ENCODE peak calls at places on chromosomes 11 and 22, in nine cellular contexts. One of them, this sample, is unnamed.

GRCh38 chr11:17076517-17077239 is 789 bp downstream of the RPS13 start:
- DNase-seq in CD8-positive, alpha-beta memory T cell: no peak
- DNase-seq in HCT116: no peak
- DNase-seq in uterus: no peak
- DNase-seq in OCI-LY7: peak; percentile 15
- DNase-seq in effector memory CD4-positive, alpha-beta T cell: no peak
- DNase-seq in lower lobe of right lung: no peak
- DNase-seq in left lung: peak; percentile 53
- DNase-seq in mesendoderm: peak; percentile 15
- DNase-seq in this sample: peak; percentile 10

GRCh38 chr11:8756201-8756600 is 73.6 kb downstream of the RPL27A start:
- DNase-seq in HCT116: no peak
- DNase-seq in mesendoderm: no peak
- DNase-seq in OCI-LY7: no peak
- DNase-seq in uterus: no peak
- DNase-seq in left lung: no peak
- DNase-seq in effector memory CD4-positive, alpha-beta T cell: no peak
- DNase-seq in CD8-positive, alpha-beta memory T cell: no peak
- DNase-seq in lower lobe of right lung: no peak
- DNase-seq in this sample: no peak

GRCh38 chr11:72783144-72783910 is 10.5 kb downstream of the STARD10 start:
- DNase-seq in OCI-LY7: no peak
- DNase-seq in CD8-positive, alpha-beta memory T cell: no peak
- DNase-seq in lower lobe of right lung: no peak
- DNase-seq in uterus: no peak
- DNase-seq in effector memory CD4-positive, alpha-beta T cell: no peak
- DNase-seq in mesendoderm: no peak
- DNase-seq in left lung: no peak
- DNase-seq in HCT116: no peak
- DNase-seq in this sample: no peak

GRCh38 chr22:47553436-47553835 is 791.0 kb downstream of the TBC1D22A start:
- DNase-seq in uterus: no peak
- DNase-seq in mesendoderm: no peak
- DNase-seq in lower lobe of right lung: no peak
- DNase-seq in CD8-positive, alpha-beta memory T cell: no peak
- DNase-seq in left lung: no peak
- DNase-seq in effector memory CD4-positive, alpha-beta T cell: no peak
- DNase-seq in OCI-LY7: no peak
- DNase-seq in HCT116: no peak
- DNase-seq in this sample: no peak

GRCh38 chr11:11967669-11968510 is 40.5 kb downstream of the DKK3 start:
- DNase-seq in mesendoderm: no peak
- DNase-seq in OCI-LY7: no peak
- DNase-seq in HCT116: no peak
- DNase-seq in left lung: no peak
- DNase-seq in effector memory CD4-positive, alpha-beta T cell: no peak
- DNase-seq in CD8-positive, alpha-beta memory T cell: no peak
- DNase-seq in uterus: no peak
- DNase-seq in lower lobe of right lung: no peak
- DNase-seq in this sample: no peak

GRCh38 chr11:23865341-23865975 is 631.4 kb upstream of the LUZP2 start:
- DNase-seq in CD8-positive, alpha-beta memory T cell: no peak
- DNase-seq in mesendoderm: no peak
- DNase-seq in lower lobe of right lung: no peak
- DNase-seq in HCT116: no peak
- DNase-seq in left lung: no peak
- DNase-seq in uterus: no peak
- DNase-seq in OCI-LY7: no peak
- DNase-seq in effector memory CD4-positive, alpha-beta T cell: no peak
- DNase-seq in this sample: no peak

GRCh38 chr11:121721961-121722360 is 269.2 kb upstream of the SORL1-AS1 start:
- DNase-seq in left lung: no peak
- DNase-seq in CD8-positive, alpha-beta memory T cell: no peak
- DNase-seq in lower lobe of right lung: no peak
- DNase-seq in OCI-LY7: no peak
- DNase-seq in effector memory CD4-positive, alpha-beta T cell: no peak
- DNase-seq in mesendoderm: no peak
- DNase-seq in uterus: no peak
- DNase-seq in HCT116: no peak
- DNase-seq in this sample: no peak

GRCh38 chr11:123517559-123518364 is 87.7 kb downstream of the GRAMD1B start:
- DNase-seq in CD8-positive, alpha-beta memory T cell: no peak
- DNase-seq in HCT116: no peak
- DNase-seq in lower lobe of right lung: no peak
- DNase-seq in left lung: no peak
- DNase-seq in OCI-LY7: no peak
- DNase-seq in effector memory CD4-positive, alpha-beta T cell: no peak
- DNase-seq in uterus: no peak
- DNase-seq in mesendoderm: no peak
- DNase-seq in this sample: no peak

GRCh38 chr22:49391436-49391835 is 436.2 kb downstream of the BRD1 start:
- DNase-seq in lower lobe of right lung: no peak
- DNase-seq in effector memory CD4-positive, alpha-beta T cell: no peak
- DNase-seq in uterus: no peak
- DNase-seq in OCI-LY7: no peak
- DNase-seq in HCT116: no peak
- DNase-seq in mesendoderm: no peak
- DNase-seq in CD8-positive, alpha-beta memory T cell: no peak
- DNase-seq in left lung: no peak
- DNase-seq in this sample: no peak

GRCh38 chr11:112396092-112396491 is 135.4 kb upstream of the PLET1 start:
- DNase-seq in lower lobe of right lung: no peak
- DNase-seq in left lung: no peak
- DNase-seq in mesendoderm: no peak
- DNase-seq in effector memory CD4-positive, alpha-beta T cell: no peak
- DNase-seq in CD8-positive, alpha-beta memory T cell: no peak
- DNase-seq in HCT116: no peak
- DNase-seq in OCI-LY7: no peak
- DNase-seq in uterus: no peak
- DNase-seq in this sample: no peak

GRCh38 chr11:37378989-37379388 is 781.0 kb upstream of the RAG2 start:
- DNase-seq in mesendoderm: no peak
- DNase-seq in HCT116: no peak
- DNase-seq in left lung: no peak
- DNase-seq in uterus: no peak
- DNase-seq in OCI-LY7: no peak
- DNase-seq in lower lobe of right lung: no peak
- DNase-seq in effector memory CD4-positive, alpha-beta T cell: no peak
- DNase-seq in CD8-positive, alpha-beta memory T cell: no peak
- DNase-seq in this sample: no peak

GRCh38 chr11:37788141-37788877 is 1190.3 kb upstream of the RAG2 start:
- DNase-seq in left lung: no peak
- DNase-seq in OCI-LY7: no peak
- DNase-seq in CD8-positive, alpha-beta memory T cell: no peak
- DNase-seq in mesendoderm: peak; percentile 3
- DNase-seq in uterus: no peak
- DNase-seq in HCT116: no peak
- DNase-seq in effector memory CD4-positive, alpha-beta T cell: no peak
- DNase-seq in lower lobe of right lung: no peak
- DNase-seq in this sample: no peak

DNA sequence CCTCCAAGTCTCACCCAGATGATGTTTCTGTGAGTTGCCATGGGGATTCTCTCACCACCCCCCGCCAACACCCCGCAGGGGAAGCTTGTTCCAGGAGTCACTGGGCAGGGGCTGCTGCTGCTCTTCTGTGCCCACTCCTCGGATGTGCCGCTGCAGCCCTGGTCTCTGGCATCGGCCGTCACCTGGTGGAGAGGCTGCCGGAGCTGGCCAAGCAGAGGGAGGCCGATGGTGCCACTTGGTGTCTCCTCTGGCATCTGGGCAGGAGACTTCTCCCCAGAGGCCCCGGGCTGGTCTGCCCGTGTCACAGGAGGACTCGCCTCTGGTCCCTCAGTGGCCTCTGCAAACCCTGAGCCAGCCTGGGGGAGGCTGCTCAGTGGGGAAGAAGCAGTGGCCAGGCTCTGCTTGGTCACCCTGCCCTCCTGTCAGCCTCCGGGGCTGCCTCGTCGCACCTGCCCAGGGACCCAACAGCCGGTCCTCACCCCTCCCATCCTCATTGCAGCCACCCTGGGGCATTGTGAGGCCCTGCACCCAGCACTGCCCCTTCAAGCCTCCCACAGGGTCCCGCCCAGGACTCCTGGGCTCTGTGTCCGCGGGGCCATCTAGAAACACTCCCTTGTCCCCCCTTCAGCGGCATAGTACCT is 420 bp upstream of the ADORA2A start:
- DNase-seq in CD8-positive, alpha-beta memory T cell: peak; percentile 70
- DNase-seq in effector memory CD4-positive, alpha-beta T cell: no peak
- DNase-seq in HCT116: no peak
- DNase-seq in uterus: no peak
- DNase-seq in left lung: peak; percentile 79
- DNase-seq in mesendoderm: no peak
- DNase-seq in lower lobe of right lung: no peak
- DNase-seq in OCI-LY7: peak; percentile 41
- DNase-seq in this sample: no peak
- H3K4me1 ChIP-seq in CD8-positive, alpha-beta memory T cell: peaks cover 63% of the 10 kb centered on the region
- H3K4me1 ChIP-seq in effector memory CD4-positive, alpha-beta T cell: peaks cover 64% of the 10 kb centered on the region
- H3K4me1 ChIP-seq in HCT116: peaks cover 5% of the 10 kb centered on the region
- H3K4me1 ChIP-seq in uterus: peaks cover 10% of the 10 kb centered on the region
- H3K4me1 ChIP-seq in left lung: peaks cover 6% of the 10 kb centered on the region
- H3K4me1 ChIP-seq in mesendoderm: no peaks in the 10 kb centered on the region
- H3K4me1 ChIP-seq in lower lobe of right lung: peaks cover 73% of the 10 kb centered on the region
- H3K4me1 ChIP-seq in OCI-LY7: peaks cover 74% of the 10 kb centered on the region
- H3K4me1 ChIP-seq in this sample: peaks cover 72% of the 10 kb centered on the region

GRCh38 chr22:21045585-21046294 is at the start of gene LRRC74B:
- DNase-seq in mesendoderm: peak; percentile 97
- DNase-seq in lower lobe of right lung: peak; percentile 90
- DNase-seq in effector memory CD4-positive, alpha-beta T cell: peak; percentile 18
- DNase-seq in uterus: peak; percentile 92
- DNase-seq in CD8-positive, alpha-beta memory T cell: peak; percentile 74
- DNase-seq in HCT116: peak; percentile 63
- DNase-seq in left lung: peak; percentile 93
- DNase-seq in OCI-LY7: peak; percentile 64
- DNase-seq in this sample: peak; percentile 76
- H3K4me3 ChIP-seq in mesendoderm: peak within 1 kb of the TSS; percentile 65
- H3K4me3 ChIP-seq in lower lobe of right lung: peak within 1 kb of the TSS; percentile 46
- H3K4me3 ChIP-seq in effector memory CD4-positive, alpha-beta T cell: no peak within 1 kb of the TSS
- H3K4me3 ChIP-seq in uterus: peak within 1 kb of the TSS; percentile 39
- H3K4me3 ChIP-seq in CD8-positive, alpha-beta memory T cell: peak within 1 kb of the TSS; percentile 52
- H3K4me3 ChIP-seq in HCT116: peak within 1 kb of the TSS; percentile 7
- H3K4me3 ChIP-seq in left lung: peak within 1 kb of the TSS; percentile 31
- H3K4me3 ChIP-seq in OCI-LY7: peak within 1 kb of the TSS; percentile 8
- H3K4me3 ChIP-seq in this sample: no peak within 1 kb of the TSS

GRCh38 chr11:61963016-61963281 is 4.5 kb downstream of the FTH1 start:
- DNase-seq in OCI-LY7: no peak
- DNase-seq in uterus: peak; percentile 18
- DNase-seq in CD8-positive, alpha-beta memory T cell: peak; percentile 47
- DNase-seq in HCT116: no peak
- DNase-seq in lower lobe of right lung: no peak
- DNase-seq in effector memory CD4-positive, alpha-beta T cell: no peak
- DNase-seq in mesendoderm: peak; percentile 55
- DNase-seq in left lung: no peak
- DNase-seq in this sample: peak; percentile 31

GRCh38 chr11:61962213-61963015 is 5.0 kb downstream of the FTH1 start:
- DNase-seq in lower lobe of right lung: no peak
- DNase-seq in mesendoderm: no peak
- DNase-seq in CD8-positive, alpha-beta memory T cell: peak; percentile 16
- DNase-seq in effector memory CD4-positive, alpha-beta T cell: no peak
- DNase-seq in uterus: peak; percentile 18
- DNase-seq in HCT116: no peak
- DNase-seq in left lung: no peak
- DNase-seq in OCI-LY7: no peak
- DNase-seq in this sample: peak; percentile 25

GRCh38 chr11:61960532-61960931 is 6.9 kb downstream of the FTH1 start:
- DNase-seq in CD8-positive, alpha-beta memory T cell: no peak
- DNase-seq in left lung: no peak
- DNase-seq in HCT116: no peak
- DNase-seq in uterus: peak; percentile 9
- DNase-seq in effector memory CD4-positive, alpha-beta T cell: no peak
- DNase-seq in lower lobe of right lung: no peak
- DNase-seq in mesendoderm: no peak
- DNase-seq in OCI-LY7: no peak
- DNase-seq in this sample: no peak

GRCh38 chr11:61963282-61964057 is 4.0 kb downstream of the FTH1 start:
- DNase-seq in mesendoderm: no peak
- DNase-seq in CD8-positive, alpha-beta memory T cell: peak; percentile 51
- DNase-seq in effector memory CD4-positive, alpha-beta T cell: no peak
- DNase-seq in lower lobe of right lung: no peak
- DNase-seq in HCT116: no peak
- DNase-seq in OCI-LY7: peak; percentile 74
- DNase-seq in uterus: peak; percentile 29
- DNase-seq in left lung: no peak
- DNase-seq in this sample: peak; percentile 57

DNA sequence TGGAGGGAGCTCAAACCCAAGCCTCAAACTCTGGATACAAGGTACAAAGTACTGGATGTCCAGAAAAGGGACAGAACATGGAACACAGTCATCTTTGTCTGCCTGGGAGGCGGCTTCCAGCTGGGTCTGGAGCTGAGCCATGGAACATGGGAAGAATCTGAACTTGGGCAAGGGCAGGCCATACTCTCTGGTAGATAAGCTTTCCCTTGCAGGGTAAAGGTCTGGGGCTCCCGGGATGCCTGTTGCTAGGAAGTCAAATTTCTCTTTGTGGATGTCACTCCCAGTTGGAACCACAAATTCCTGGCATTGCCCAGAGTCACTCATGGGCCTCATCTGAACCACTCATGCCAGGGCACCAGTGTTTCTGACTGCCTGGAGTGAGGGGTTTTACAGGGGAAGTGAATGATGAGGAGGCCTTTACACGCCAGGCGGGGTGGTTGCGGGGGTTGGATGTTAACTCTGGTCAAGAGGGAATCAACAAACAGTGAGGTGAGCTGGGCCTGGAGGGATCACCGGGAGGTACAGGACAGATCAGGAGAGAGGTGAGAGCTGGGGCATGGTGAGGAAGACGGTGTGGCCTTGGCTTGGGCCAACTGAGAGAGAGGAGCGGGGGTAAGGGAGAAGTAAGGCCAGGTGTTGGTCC is 5.7 kb downstream of the FTH1 start:
- DNase-seq in lower lobe of right lung: no peak
- DNase-seq in mesendoderm: no peak
- DNase-seq in OCI-LY7: no peak
- DNase-seq in uterus: peak; percentile 52
- DNase-seq in HCT116: no peak
- DNase-seq in CD8-positive, alpha-beta memory T cell: no peak
- DNase-seq in left lung: no peak
- DNase-seq in effector memory CD4-positive, alpha-beta T cell: no peak
- DNase-seq in this sample: no peak
- H3K4me1 ChIP-seq in lower lobe of right lung: peaks cover 59% of the 10 kb centered on the region
- H3K4me1 ChIP-seq in mesendoderm: peaks cover 1% of the 10 kb centered on the region
- H3K4me1 ChIP-seq in OCI-LY7: peaks cover 35% of the 10 kb centered on the region
- H3K4me1 ChIP-seq in uterus: no peaks in the 10 kb centered on the region
- H3K4me1 ChIP-seq in HCT116: peaks cover 59% of the 10 kb centered on the region
- H3K4me1 ChIP-seq in CD8-positive, alpha-beta memory T cell: peaks cover 31% of the 10 kb centered on the region
- H3K4me1 ChIP-seq in left lung: peaks cover 28% of the 10 kb centered on the region
- H3K4me1 ChIP-seq in effector memory CD4-positive, alpha-beta T cell: no peaks in the 10 kb centered on the region
- H3K4me1 ChIP-seq in this sample: peaks cover 29% of the 10 kb centered on the region

DNA sequence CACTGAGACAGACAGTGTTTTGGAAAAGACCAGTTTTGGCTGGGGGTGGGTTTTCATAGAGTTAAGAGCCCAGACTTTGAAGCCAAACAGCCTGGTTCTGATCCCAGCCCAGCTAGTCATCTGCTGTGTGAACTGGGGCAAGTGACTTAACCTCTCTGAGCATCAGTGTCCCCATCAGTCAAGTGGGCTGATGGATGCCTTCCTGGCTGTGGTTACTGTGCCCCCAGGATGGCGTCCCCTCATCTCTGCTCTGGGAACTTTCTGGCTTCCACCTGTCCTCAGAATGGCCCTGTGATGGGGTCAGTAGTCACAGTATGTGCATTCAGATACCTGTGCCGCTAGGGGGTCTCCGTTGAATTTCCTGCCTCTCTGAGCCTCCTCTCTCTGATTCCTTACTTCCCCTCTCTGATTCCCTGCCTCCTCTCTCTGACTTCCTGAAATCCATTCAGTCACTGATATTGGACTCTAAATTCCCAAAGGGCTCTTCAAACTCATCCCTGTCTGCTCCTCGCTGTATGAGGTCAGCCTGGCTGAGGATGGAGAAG is 2.4 kb downstream of the RASD2 start:
- DNase-seq in CD8-positive, alpha-beta memory T cell: no peak
- DNase-seq in HCT116: no peak
- DNase-seq in uterus: no peak
- DNase-seq in mesendoderm: no peak
- DNase-seq in OCI-LY7: no peak
- DNase-seq in lower lobe of right lung: no peak
- DNase-seq in left lung: no peak
- DNase-seq in effector memory CD4-positive, alpha-beta T cell: no peak
- DNase-seq in this sample: no peak
- H3K4me3 ChIP-seq in CD8-positive, alpha-beta memory T cell: no peak overlapping the region
- H3K4me3 ChIP-seq in HCT116: no peak overlapping the region
- H3K4me3 ChIP-seq in uterus: no peak overlapping the region
- H3K4me3 ChIP-seq in mesendoderm: no peak overlapping the region
- H3K4me3 ChIP-seq in OCI-LY7: no peak overlapping the region
- H3K4me3 ChIP-seq in lower lobe of right lung: peak overlapping the region; percentile 62
- H3K4me3 ChIP-seq in left lung: no peak overlapping the region
- H3K4me3 ChIP-seq in effector memory CD4-positive, alpha-beta T cell: no peak overlapping the region
- H3K4me3 ChIP-seq in this sample: no peak overlapping the region

This sample was measured in CD4-positive, alpha-beta memory T cell.